ENCODE peak calls at places on chromosomes 1 and 21, in five cellular contexts. G is breast epithelium, I is caudate nucleus, P is endodermal cell, A is A549. S is an unnamed sample.
A peak's percentile ranks its signal among the peaks of the same experiment; 100 is the strongest.

GRCh38 chr1:166159656-166160055 is 7.1 kb downstream of the FAM78B start:
- DNase-seq in A (no peak), P (no peak), I (no peak), G (no peak), S (no peak)

GRCh38 chr1:65148548-65149390 is 766 bp downstream of the AK4 start:
- DNase-seq in G (no peak), P (peak; percentile 88), I (no peak), A (peak; percentile 38), S (no peak)

GRCh38 chr1:230084408-230085177 is 17.6 kb downstream of the GALNT2 start:
- DNase-seq in P (peak; percentile 54), I (no peak), A (peak; percentile 97), G (no peak), S (peak; percentile 99)

GRCh38 chr21:33480481-33481103 is 818 bp upstream of the TMEM50B start:
- DNase-seq in G (no peak), P (no peak), A (no peak), I (no peak), S (no peak)

GRCh38 chr1:19439464-19440171 is 45.7 kb downstream of the CAPZB start:
- DNase-seq in A (no peak), P (peak; percentile 79), G (no peak), I (no peak), S (no peak)

GRCh38 chr1:42057800-42058199 is 95.4 kb upstream of the GUCA2B start:
- DNase-seq in A (no peak), P (no peak), G (no peak), I (no peak), S (no peak)

GRCh38 chr1:164948101-164948500 is 389.1 kb downstream of the PBX1 start:
- DNase-seq in A (no peak), P (no peak), I (no peak), G (no peak), S (no peak)

GRCh38 chr1:41427943-41428735 is 56.3 kb downstream of the EDN2 start:
- DNase-seq in I (no peak), P (no peak), G (no peak), A (no peak), S (no peak)

GRCh38 chr1:193348126-193349045 is 162.0 kb upstream of the B3GALT2 start:
- DNase-seq in P (no peak), A (no peak), I (no peak), G (no peak), S (no peak)

GRCh38 chr1:18408656-18409370 is 71.9 kb upstream of the KLHDC7A start:
- DNase-seq in I (no peak), A (no peak), P (no peak), G (no peak), S (no peak)

GRCh38 chr1:156726549-156727226 is 1.6 kb upstream of the METTL25B start:
- DNase-seq in G (no peak), I (no peak), A (peak; percentile 91), P (peak; percentile 89), S (peak; percentile 31)

GRCh38 chr1:155080250-155081228 is 1.9 kb downstream of the EFNA3 start:
- DNase-seq in P (peak; percentile 93), G (no peak), A (no peak), I (peak; percentile 46), S (no peak)

GRCh38 chr1:171142081-171142450 is 43.0 kb upstream of the FMO2 start:
- DNase-seq in G (no peak), P (no peak), I (peak; percentile 12), A (no peak), S (peak; percentile 50)

GRCh38 chr1:71193153-71193552 is 112.3 kb upstream of the ZRANB2 start:
- DNase-seq in G (no peak), A (no peak), P (no peak), I (no peak), S (no peak)

GRCh38 chr1:2091611-2092604 is 41.7 kb downstream of the PRKCZ start:
- DNase-seq in P (peak; percentile 92), G (no peak), I (peak; percentile 31), A (no peak), S (no peak)

GRCh38 chr21:26835027-26835713 is 10.0 kb downstream of the ADAMTS1 start:
- DNase-seq in G (no peak), P (no peak), A (no peak), I (no peak), S (peak; percentile 77)

GRCh38 chr1:23103001-23103879 is 65.4 kb downstream of the LUZP1 start:
- DNase-seq in I (no peak), P (no peak), A (no peak), G (no peak), S (peak; percentile 55)

GRCh38 chr1:64745986-64746940 is 1.4 kb downstream of the RAVER2 start:
- DNase-seq in G (no peak), I (no peak), A (no peak), P (no peak), S (no peak)

GRCh38 chr1:181061891-181062777 is 26.4 kb upstream of the IER5 start:
- DNase-seq in I (no peak), G (no peak), A (no peak), P (no peak), S (no peak)
- H3K27ac ChIP-seq in I (peak overlapping the region; percentile 26), G (no peak overlapping the region), A (no peak overlapping the region), P (no peak overlapping the region), S (no peak overlapping the region)

GRCh38 chr1:43969416-43969745 is 429 bp upstream of the DPH2 start:
- DNase-seq in I (no peak), P (no peak), A (no peak), G (no peak), S (no peak)
- H3K27ac ChIP-seq in I (no peak overlapping the region), P (no peak overlapping the region), A (no peak overlapping the region), G (no peak overlapping the region), S (no peak overlapping the region)

GRCh38 chr1:227432981-227433380 is 114.7 kb upstream of the CDC42BPA start:
- DNase-seq in P (no peak), G (no peak), I (no peak), A (no peak), S (no peak)

GRCh38 chr1:227428803-227429202 is 110.5 kb upstream of the CDC42BPA start:
- DNase-seq in A (no peak), I (no peak), P (no peak), G (no peak), S (peak; percentile 50)

GRCh38 chr1:227432181-227432535 is 113.9 kb upstream of the CDC42BPA start:
- DNase-seq in G (no peak), P (no peak), A (no peak), I (no peak), S (no peak)

GRCh38 chr1:227427411-227427810 is 109.1 kb upstream of the CDC42BPA start:
- DNase-seq in I (no peak), G (no peak), A (no peak), P (no peak), S (no peak)

DNA sequence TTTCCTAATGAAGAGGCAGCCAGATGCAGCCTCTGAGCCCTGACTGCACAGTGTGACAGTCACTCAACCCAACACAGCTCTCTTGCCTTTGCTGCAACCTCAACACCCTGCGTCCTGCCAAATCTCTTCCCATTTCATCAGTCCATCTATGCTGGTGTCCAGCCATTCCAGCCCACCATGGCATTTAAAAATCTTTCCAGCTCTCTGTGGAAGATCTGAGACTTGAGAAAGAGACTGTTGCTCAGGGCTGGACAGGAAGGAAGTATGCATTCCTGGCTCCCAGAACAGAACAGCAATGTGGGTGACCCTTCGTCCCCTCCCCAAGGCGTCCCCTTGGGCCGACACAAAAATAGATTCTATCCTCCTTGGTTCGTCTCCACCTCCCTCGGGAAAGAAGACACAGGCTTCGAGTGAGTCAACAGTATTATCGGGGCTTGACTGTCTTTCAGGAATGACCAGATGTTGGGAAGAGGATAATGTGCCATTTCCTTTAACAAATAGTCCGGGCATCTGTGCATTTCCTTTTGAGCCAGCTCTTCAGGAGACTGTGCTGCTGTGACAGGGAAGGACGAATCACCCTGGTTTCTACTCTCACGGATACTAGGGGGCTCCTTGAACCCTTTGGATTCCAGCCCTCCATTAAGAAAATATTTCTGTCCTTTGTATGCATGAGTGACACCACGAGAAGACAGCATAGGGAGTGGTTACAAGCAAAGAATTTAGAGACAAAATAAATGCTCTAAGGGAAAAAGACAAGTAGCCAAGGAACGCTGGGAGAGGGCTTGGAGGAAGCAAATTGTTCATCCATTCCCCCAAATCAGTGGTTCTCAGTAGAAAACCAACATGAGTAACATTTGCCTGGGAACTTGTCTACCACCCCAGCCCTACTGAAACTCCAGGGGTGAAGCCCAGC is 111.4 kb upstream of the CDC42BPA start:
- DNase-seq in G (no peak), A (no peak), I (no peak), P (no peak), S (peak; percentile 42)
- H3K27ac ChIP-seq in G (peak overlapping the region; percentile 20), A (peak overlapping the region; percentile 79), I (peak overlapping the region; percentile 69), P (no peak overlapping the region), S (no peak overlapping the region)

DNA sequence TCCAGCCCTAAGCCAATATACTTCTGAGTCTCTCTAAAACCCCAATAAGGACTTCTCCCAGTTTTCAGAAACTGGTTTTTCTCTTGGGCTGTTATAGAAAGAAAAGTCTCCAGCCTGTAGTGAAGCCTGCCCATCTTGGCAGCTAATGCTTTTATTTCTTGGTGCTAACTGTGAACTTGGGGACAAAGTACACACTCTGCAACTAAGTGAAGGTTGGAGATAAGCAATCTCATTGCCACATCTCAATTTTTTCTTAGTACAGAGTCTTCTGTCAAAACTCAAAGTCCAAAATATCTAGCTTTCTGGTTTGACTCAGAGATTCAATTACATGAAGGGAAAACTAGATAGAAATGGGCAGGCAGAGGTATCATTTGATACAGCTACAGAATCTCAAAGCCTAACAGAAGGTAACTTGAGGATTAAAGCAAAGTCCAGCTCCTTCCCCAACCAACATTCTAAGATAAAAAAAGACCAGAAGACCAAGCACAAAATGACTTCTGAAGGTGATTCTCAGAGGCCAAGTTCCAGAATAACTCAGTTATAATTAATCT is 14.0 kb downstream of the AK2 start:
- DNase-seq in G (no peak), I (no peak), A (no peak), P (no peak), S (no peak)
- H3K27ac ChIP-seq in G (no peak overlapping the region), I (no peak overlapping the region), A (no peak overlapping the region), P (no peak overlapping the region), S (no peak overlapping the region)

S was measured in astrocyte.